ENCODE peak calls at places on chromosome 22, in seven cellular contexts. One of them, this sample, is unnamed.
A peak's percentile ranks its signal among the peaks of the same experiment; 100 is the strongest.

GRCh38 chr22:23547818-23548500 is 32.1 kb downstream of the IGLL1 start:
- DNase-seq in keratinocyte: no peak
- DNase-seq in fibroblast of lung: no peak
- DNase-seq in HCT116: no peak
- DNase-seq in neural progenitor cell: no peak
- DNase-seq in hepatocyte: no peak
- DNase-seq in GM23248: no peak
- DNase-seq in this sample: no peak

GRCh38 chr22:30021881-30022619 is 58.2 kb upstream of the HORMAD2 start:
- DNase-seq in HCT116: no peak
- DNase-seq in keratinocyte: no peak
- DNase-seq in fibroblast of lung: no peak
- DNase-seq in hepatocyte: no peak
- DNase-seq in GM23248: no peak
- DNase-seq in neural progenitor cell: no peak
- DNase-seq in this sample: no peak

GRCh38 chr22:31944700-31945477 is 554 bp downstream of the YWHAH start:
- DNase-seq in keratinocyte: no peak
- DNase-seq in fibroblast of lung: peak; percentile 12
- DNase-seq in hepatocyte: peak; percentile 31
- DNase-seq in GM23248: peak; percentile 60
- DNase-seq in neural progenitor cell: no peak
- DNase-seq in HCT116: no peak
- DNase-seq in this sample: no peak

GRCh38 chr22:38981659-38982007 is 514 bp upstream of the APOBEC3B start:
- DNase-seq in keratinocyte: no peak
- DNase-seq in HCT116: no peak
- DNase-seq in hepatocyte: peak; percentile 3
- DNase-seq in fibroblast of lung: no peak
- DNase-seq in neural progenitor cell: no peak
- DNase-seq in GM23248: no peak
- DNase-seq in this sample: no peak

GRCh38 chr22:30373331-30374325 is 13.6 kb downstream of the RNF215 start:
- DNase-seq in keratinocyte: no peak
- DNase-seq in fibroblast of lung: no peak
- DNase-seq in HCT116: no peak
- DNase-seq in neural progenitor cell: peak; percentile 27
- DNase-seq in hepatocyte: no peak
- DNase-seq in GM23248: no peak
- DNase-seq in this sample: peak; percentile 24

GRCh38 chr22:32080904-32081303 is 37.8 kb downstream of the SLC5A1 start:
- DNase-seq in fibroblast of lung: peak; percentile 60
- DNase-seq in neural progenitor cell: peak; percentile 56
- DNase-seq in GM23248: peak; percentile 71
- DNase-seq in HCT116: peak; percentile 59
- DNase-seq in hepatocyte: peak; percentile 68
- DNase-seq in keratinocyte: peak; percentile 17
- DNase-seq in this sample: peak; percentile 47

GRCh38 chr22:31680764-31681624 is 19.0 kb upstream of the PISD start:
- DNase-seq in GM23248: peak; percentile 78
- DNase-seq in neural progenitor cell: no peak
- DNase-seq in keratinocyte: no peak
- DNase-seq in hepatocyte: no peak
- DNase-seq in fibroblast of lung: peak; percentile 69
- DNase-seq in HCT116: no peak
- DNase-seq in this sample: no peak

GRCh38 chr22:38777087-38777671 is 16.8 kb downstream of the DNAL4 start:
- DNase-seq in HCT116: no peak
- DNase-seq in neural progenitor cell: no peak
- DNase-seq in fibroblast of lung: no peak
- DNase-seq in GM23248: no peak
- DNase-seq in keratinocyte: no peak
- DNase-seq in hepatocyte: no peak
- DNase-seq in this sample: no peak

GRCh38 chr22:50112151-50113118 is 22.6 kb downstream of the MOV10L1 start:
- DNase-seq in HCT116: no peak
- DNase-seq in fibroblast of lung: peak; percentile 61
- DNase-seq in GM23248: peak; percentile 53
- DNase-seq in keratinocyte: no peak
- DNase-seq in neural progenitor cell: no peak
- DNase-seq in hepatocyte: peak; percentile 72
- DNase-seq in this sample: no peak

GRCh38 chr22:18994056-18994455 is 58.0 kb upstream of the PRODH start:
- DNase-seq in fibroblast of lung: no peak
- DNase-seq in HCT116: no peak
- DNase-seq in GM23248: no peak
- DNase-seq in hepatocyte: no peak
- DNase-seq in neural progenitor cell: no peak
- DNase-seq in keratinocyte: no peak
- DNase-seq in this sample: no peak

GRCh38 chr22:35467788-35468187 is 67.8 kb downstream of the MCM5 start:
- DNase-seq in HCT116: no peak
- DNase-seq in GM23248: peak; percentile 44
- DNase-seq in hepatocyte: no peak
- DNase-seq in fibroblast of lung: peak; percentile 70
- DNase-seq in keratinocyte: no peak
- DNase-seq in neural progenitor cell: peak; percentile 72
- DNase-seq in this sample: peak; percentile 72

GRCh38 chr22:36184433-36185035 is 17.1 kb downstream of the APOL4 start:
- DNase-seq in keratinocyte: no peak
- DNase-seq in GM23248: peak; percentile 77
- DNase-seq in hepatocyte: no peak
- DNase-seq in neural progenitor cell: no peak
- DNase-seq in HCT116: no peak
- DNase-seq in fibroblast of lung: peak; percentile 57
- DNase-seq in this sample: no peak

GRCh38 chr22:41998361-41999261 is at the start of gene WBP2NL:
- DNase-seq in keratinocyte: no peak
- DNase-seq in HCT116: no peak
- DNase-seq in GM23248: peak; percentile 88
- DNase-seq in hepatocyte: no peak
- DNase-seq in fibroblast of lung: peak; percentile 84
- DNase-seq in neural progenitor cell: no peak
- DNase-seq in this sample: no peak

GRCh38 chr22:35582861-35583670 is 34.1 kb downstream of the MB start:
- DNase-seq in keratinocyte: no peak
- DNase-seq in hepatocyte: peak; percentile 82
- DNase-seq in fibroblast of lung: peak; percentile 65
- DNase-seq in GM23248: peak; percentile 70
- DNase-seq in HCT116: peak; percentile 65
- DNase-seq in neural progenitor cell: peak; percentile 86
- DNase-seq in this sample: peak; percentile 73

GRCh38 chr22:22025320-22026156 is 43.0 kb upstream of the TOP3B start:
- DNase-seq in GM23248: no peak
- DNase-seq in neural progenitor cell: no peak
- DNase-seq in HCT116: no peak
- DNase-seq in hepatocyte: no peak
- DNase-seq in keratinocyte: no peak
- DNase-seq in fibroblast of lung: no peak
- DNase-seq in this sample: no peak

GRCh38 chr22:39151329-39151975 is 1.0 kb downstream of the CBX7 start:
- DNase-seq in keratinocyte: no peak
- DNase-seq in neural progenitor cell: no peak
- DNase-seq in GM23248: peak; percentile 23
- DNase-seq in hepatocyte: peak; percentile 49
- DNase-seq in fibroblast of lung: no peak
- DNase-seq in HCT116: no peak
- DNase-seq in this sample: peak; percentile 28

GRCh38 chr22:36144886-36145541 is 15.5 kb downstream of the APOL3 start:
- DNase-seq in fibroblast of lung: peak; percentile 83
- DNase-seq in GM23248: peak; percentile 80
- DNase-seq in neural progenitor cell: peak; percentile 72
- DNase-seq in HCT116: peak; percentile 13
- DNase-seq in keratinocyte: no peak
- DNase-seq in hepatocyte: peak; percentile 82
- DNase-seq in this sample: peak; percentile 86

GRCh38 chr22:43440556-43440955 is 28.7 kb downstream of the MPPED1 start:
- DNase-seq in neural progenitor cell: no peak
- DNase-seq in keratinocyte: no peak
- DNase-seq in fibroblast of lung: no peak
- DNase-seq in HCT116: no peak
- DNase-seq in hepatocyte: no peak
- DNase-seq in GM23248: no peak
- DNase-seq in this sample: no peak

GRCh38 chr22:24096401-24097115 is 84.7 kb upstream of the SUSD2 start:
- DNase-seq in hepatocyte: no peak
- DNase-seq in fibroblast of lung: no peak
- DNase-seq in neural progenitor cell: no peak
- DNase-seq in keratinocyte: no peak
- DNase-seq in HCT116: no peak
- DNase-seq in GM23248: no peak
- DNase-seq in this sample: no peak

GRCh38 chr22:48973694-48974041 is 854.0 kb downstream of the BRD1 start:
- DNase-seq in GM23248: no peak
- DNase-seq in neural progenitor cell: no peak
- DNase-seq in hepatocyte: no peak
- DNase-seq in fibroblast of lung: no peak
- DNase-seq in keratinocyte: no peak
- DNase-seq in HCT116: no peak
- DNase-seq in this sample: no peak

GRCh38 chr22:40221055-40221414 is 43.3 kb downstream of the TNRC6B start:
- DNase-seq in GM23248: no peak
- DNase-seq in HCT116: no peak
- DNase-seq in hepatocyte: no peak
- DNase-seq in fibroblast of lung: no peak
- DNase-seq in neural progenitor cell: no peak
- DNase-seq in keratinocyte: no peak
- DNase-seq in this sample: no peak
- H3K79me2 ChIP-seq in GM23248: peaks cover 100% of the 10 kb centered on the region
- H3K79me2 ChIP-seq in HCT116: peaks cover 26% of the 10 kb centered on the region
- H3K79me2 ChIP-seq in hepatocyte: peaks cover 93% of the 10 kb centered on the region
- H3K79me2 ChIP-seq in fibroblast of lung: peaks cover 17% of the 10 kb centered on the region
- H3K79me2 ChIP-seq in neural progenitor cell: peaks cover 100% of the 10 kb centered on the region
- H3K79me2 ChIP-seq in keratinocyte: peaks cover 43% of the 10 kb centered on the region
- H3K79me2 ChIP-seq in this sample: peaks cover 50% of the 10 kb centered on the region

GRCh38 chr22:28282346-28282745 is 363.3 kb upstream of the PITPNB start:
- DNase-seq in HCT116: no peak
- DNase-seq in fibroblast of lung: peak; percentile 78
- DNase-seq in neural progenitor cell: no peak
- DNase-seq in hepatocyte: no peak
- DNase-seq in keratinocyte: no peak
- DNase-seq in GM23248: peak; percentile 55
- DNase-seq in this sample: no peak
- H3K79me2 ChIP-seq in HCT116: no peaks in the 10 kb centered on the region
- H3K79me2 ChIP-seq in fibroblast of lung: no peaks in the 10 kb centered on the region
- H3K79me2 ChIP-seq in neural progenitor cell: no peaks in the 10 kb centered on the region
- H3K79me2 ChIP-seq in hepatocyte: no peaks in the 10 kb centered on the region
- H3K79me2 ChIP-seq in keratinocyte: no peaks in the 10 kb centered on the region
- H3K79me2 ChIP-seq in GM23248: no peaks in the 10 kb centered on the region
- H3K79me2 ChIP-seq in this sample: no peaks in the 10 kb centered on the region

GRCh38 chr22:25403752-25404471 is 160.6 kb upstream of the GRK3 start:
- DNase-seq in neural progenitor cell: peak; percentile 62
- DNase-seq in hepatocyte: peak; percentile 37
- DNase-seq in keratinocyte: no peak
- DNase-seq in GM23248: peak; percentile 72
- DNase-seq in HCT116: no peak
- DNase-seq in fibroblast of lung: peak; percentile 59
- DNase-seq in this sample: no peak
- H3K79me2 ChIP-seq in neural progenitor cell: peaks cover 24% of the 10 kb centered on the region
- H3K79me2 ChIP-seq in hepatocyte: peaks cover 64% of the 10 kb centered on the region
- H3K79me2 ChIP-seq in keratinocyte: peaks cover 64% of the 10 kb centered on the region
- H3K79me2 ChIP-seq in GM23248: peaks cover 32% of the 10 kb centered on the region
- H3K79me2 ChIP-seq in HCT116: peaks cover 52% of the 10 kb centered on the region
- H3K79me2 ChIP-seq in fibroblast of lung: peaks cover 33% of the 10 kb centered on the region
- H3K79me2 ChIP-seq in this sample: peaks cover 13% of the 10 kb centered on the region

DNA sequence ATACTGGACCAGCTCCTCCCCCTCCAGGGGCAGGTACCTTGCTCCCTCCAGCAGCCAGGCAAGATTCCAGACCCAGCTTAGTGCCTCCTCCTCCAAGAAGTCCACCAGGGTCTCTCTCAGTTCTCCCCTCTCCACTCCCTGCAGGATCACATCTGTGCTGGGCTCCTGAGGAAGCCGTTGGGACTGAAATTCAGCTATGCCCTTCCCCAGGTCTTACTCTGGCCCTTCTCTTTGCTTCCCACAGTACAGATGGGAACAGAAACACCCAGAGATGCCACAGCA is 14.6 kb downstream of the WNT7B start:
- DNase-seq in hepatocyte: no peak
- DNase-seq in neural progenitor cell: no peak
- DNase-seq in fibroblast of lung: no peak
- DNase-seq in keratinocyte: no peak
- DNase-seq in GM23248: no peak
- DNase-seq in HCT116: no peak
- DNase-seq in this sample: no peak
- H3K79me2 ChIP-seq in hepatocyte: no peaks in the 10 kb centered on the region
- H3K79me2 ChIP-seq in neural progenitor cell: no peaks in the 10 kb centered on the region
- H3K79me2 ChIP-seq in fibroblast of lung: no peaks in the 10 kb centered on the region
- H3K79me2 ChIP-seq in keratinocyte: no peaks in the 10 kb centered on the region
- H3K79me2 ChIP-seq in GM23248: no peaks in the 10 kb centered on the region
- H3K79me2 ChIP-seq in HCT116: no peaks in the 10 kb centered on the region
- H3K79me2 ChIP-seq in this sample: no peaks in the 10 kb centered on the region

GRCh38 chr22:20563941-20564371 is 56.5 kb downstream of the MED15 start:
- DNase-seq in keratinocyte: no peak
- DNase-seq in HCT116: no peak
- DNase-seq in GM23248: no peak
- DNase-seq in neural progenitor cell: no peak
- DNase-seq in fibroblast of lung: no peak
- DNase-seq in hepatocyte: no peak
- DNase-seq in this sample: no peak

GRCh38 chr22:20561882-20562281 is 54.5 kb downstream of the MED15 start:
- DNase-seq in neural progenitor cell: no peak
- DNase-seq in hepatocyte: no peak
- DNase-seq in keratinocyte: no peak
- DNase-seq in HCT116: no peak
- DNase-seq in fibroblast of lung: no peak
- DNase-seq in GM23248: no peak
- DNase-seq in this sample: no peak

GRCh38 chr22:20565079-20565734 is 57.8 kb downstream of the MED15 start:
- DNase-seq in keratinocyte: no peak
- DNase-seq in GM23248: peak; percentile 47
- DNase-seq in fibroblast of lung: peak; percentile 68
- DNase-seq in neural progenitor cell: no peak
- DNase-seq in HCT116: no peak
- DNase-seq in hepatocyte: no peak
- DNase-seq in this sample: no peak

GRCh38 chr22:20562607-20563463 is 55.4 kb downstream of the MED15 start:
- DNase-seq in keratinocyte: no peak
- DNase-seq in hepatocyte: no peak
- DNase-seq in HCT116: no peak
- DNase-seq in GM23248: no peak
- DNase-seq in neural progenitor cell: no peak
- DNase-seq in fibroblast of lung: no peak
- DNase-seq in this sample: no peak

GRCh38 chr22:20563464-20563906 is 56.1 kb downstream of the MED15 start:
- DNase-seq in fibroblast of lung: no peak
- DNase-seq in GM23248: no peak
- DNase-seq in hepatocyte: no peak
- DNase-seq in keratinocyte: no peak
- DNase-seq in neural progenitor cell: no peak
- DNase-seq in HCT116: no peak
- DNase-seq in this sample: no peak
- H3K79me2 ChIP-seq in fibroblast of lung: peaks cover 19% of the 10 kb centered on the region
- H3K79me2 ChIP-seq in GM23248: peaks cover 71% of the 10 kb centered on the region
- H3K79me2 ChIP-seq in hepatocyte: peaks cover 26% of the 10 kb centered on the region
- H3K79me2 ChIP-seq in keratinocyte: peaks cover 25% of the 10 kb centered on the region
- H3K79me2 ChIP-seq in neural progenitor cell: no peaks in the 10 kb centered on the region
- H3K79me2 ChIP-seq in HCT116: peaks cover 8% of the 10 kb centered on the region
- H3K79me2 ChIP-seq in this sample: no peaks in the 10 kb centered on the region

DNA sequence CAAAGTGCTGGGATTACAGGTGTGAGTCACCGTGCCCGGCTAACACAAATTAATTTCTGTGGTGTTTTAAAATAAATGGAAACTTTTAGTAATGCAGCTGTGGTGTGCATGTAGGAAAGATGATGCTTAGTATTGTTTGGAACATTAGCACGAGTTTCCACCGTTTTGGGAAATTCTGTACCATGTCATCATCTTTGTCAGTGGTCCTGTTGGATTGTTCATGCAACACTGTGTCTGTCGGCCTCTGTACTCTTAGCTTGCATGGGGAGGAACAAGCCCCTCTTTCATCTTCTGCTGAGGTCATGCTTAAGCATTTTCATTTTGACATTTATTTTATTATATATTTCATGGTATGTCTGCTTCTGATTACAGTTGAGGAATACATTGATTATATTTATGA is 28.5 kb downstream of the CECR2 start:
- DNase-seq in neural progenitor cell: no peak
- DNase-seq in hepatocyte: no peak
- DNase-seq in GM23248: no peak
- DNase-seq in keratinocyte: no peak
- DNase-seq in fibroblast of lung: no peak
- DNase-seq in HCT116: no peak
- DNase-seq in this sample: no peak
- H3K79me2 ChIP-seq in neural progenitor cell: peaks cover 100% of the 10 kb centered on the region
- H3K79me2 ChIP-seq in hepatocyte: peaks cover 52% of the 10 kb centered on the region
- H3K79me2 ChIP-seq in GM23248: no peaks in the 10 kb centered on the region
- H3K79me2 ChIP-seq in keratinocyte: no peaks in the 10 kb centered on the region
- H3K79me2 ChIP-seq in fibroblast of lung: no peaks in the 10 kb centered on the region
- H3K79me2 ChIP-seq in HCT116: no peaks in the 10 kb centered on the region
- H3K79me2 ChIP-seq in this sample: peaks cover 72% of the 10 kb centered on the region

This sample was measured in H9.